ENCODE peak calls at places on chromosomes 3 and 15, in seven cellular contexts. D, A, C, X, E, M and T are unnamed samples.

GRCh38 chr3:9912294-9912935 is 4.5 kb upstream of the IL17RC start:
- DNase-seq in D (peak; percentile 70), A (peak; percentile 82), C (no peak), X (no peak), E (no peak), M (no peak), T (no peak)

GRCh38 chr3:97835761-97836160 is 13.9 kb downstream of the CRYBG3 start:
- DNase-seq in D (no peak), A (peak; percentile 80), C (no peak), X (no peak), E (no peak), M (no peak), T (no peak)

GRCh38 chr15:41940441-41940857 is 31.9 kb downstream of the EHD4 start:
- DNase-seq in D (peak; percentile 74), A (peak; percentile 87), C (no peak), X (no peak), E (no peak), M (no peak), T (no peak)

GRCh38 chr3:33058780-33059179 is 38.2 kb downstream of the GLB1 start:
- DNase-seq in D (no peak), A (no peak), C (no peak), X (no peak), E (no peak), M (no peak), T (no peak)

GRCh38 chr15:71962537-71962936 is 152.2 kb downstream of the NR2E3 start:
- DNase-seq in D (no peak), A (no peak), C (no peak), X (no peak), E (no peak), M (no peak), T (no peak)

GRCh38 chr15:74174216-74174965 is 881 bp downstream of the ISLR start:
- DNase-seq in D (peak; percentile 18), A (no peak), C (no peak), X (no peak), E (no peak), M (peak; percentile 35), T (no peak)

GRCh38 chr3:46456118-46456517 is 8.6 kb downstream of the LTF start:
- DNase-seq in D (no peak), A (no peak), C (no peak), X (no peak), E (no peak), M (peak; percentile 15), T (no peak)

GRCh38 chr3:100401674-100402036 is 316 bp downstream of the LNP1 start:
- DNase-seq in D (no peak), A (peak; percentile 56), C (peak; percentile 48), X (peak; percentile 75), E (no peak), M (no peak), T (no peak)

GRCh38 chr3:66386925-66387650 is 113.7 kb downstream of the LRIG1 start:
- DNase-seq in D (peak; percentile 76), A (peak; percentile 53), C (peak; percentile 69), X (no peak), E (no peak), M (no peak), T (no peak)

DNA sequence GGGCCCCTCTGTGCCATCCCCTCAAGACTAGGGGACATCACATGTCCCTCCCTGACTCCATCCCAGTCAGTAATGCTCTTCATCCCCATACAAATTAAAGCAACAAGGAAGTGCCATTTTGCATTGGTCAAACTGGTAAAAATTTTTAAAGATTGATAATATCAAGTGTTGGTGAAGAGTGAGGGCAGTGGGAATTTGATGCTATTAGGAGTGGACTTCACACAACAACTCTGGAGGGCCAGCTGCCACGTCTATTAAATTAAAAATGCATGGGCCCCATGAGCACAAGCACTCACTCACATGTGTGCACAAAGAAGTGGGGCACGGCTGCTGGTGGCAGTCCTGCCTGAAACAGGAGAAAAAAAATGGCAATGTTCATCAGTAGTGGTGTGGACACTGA is 47.8 kb downstream of the DNAJB8 start:
- DNase-seq in D (no peak), A (no peak), C (no peak), X (no peak), E (no peak), M (no peak), T (no peak)
- H2AK5ac ChIP-seq in D (no peak overlapping the region), A (no peak overlapping the region), C (no peak overlapping the region), X (no peak overlapping the region), E (no peak overlapping the region), M (no peak overlapping the region), T (no peak overlapping the region)

DNA sequence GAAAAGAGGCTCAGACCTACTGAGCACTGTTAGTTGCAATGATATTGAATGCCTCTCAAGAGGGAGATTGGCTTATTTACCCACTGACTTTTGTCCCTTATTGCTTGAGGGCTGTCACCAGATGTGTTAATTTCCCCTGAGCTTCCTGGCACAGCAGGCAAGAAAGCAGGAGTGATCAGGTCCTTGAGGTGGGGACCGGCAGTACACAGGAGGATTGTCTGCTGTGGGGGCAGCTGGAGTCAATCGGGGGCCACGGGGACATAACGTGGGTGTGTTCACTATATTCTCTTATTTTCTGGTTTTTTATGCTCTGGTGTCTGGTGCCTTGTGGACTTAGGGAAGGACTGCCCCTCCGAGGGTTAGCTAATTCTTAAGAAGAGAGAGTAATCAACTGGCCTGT is 44.7 kb downstream of the GASK1A start:
- DNase-seq in D (no peak), A (no peak), C (no peak), X (no peak), E (no peak), M (no peak), T (no peak)
- H2AK5ac ChIP-seq in D (no peak overlapping the region), A (no peak overlapping the region), C (no peak overlapping the region), X (no peak overlapping the region), E (no peak overlapping the region), M (no peak overlapping the region), T (no peak overlapping the region)

DNA sequence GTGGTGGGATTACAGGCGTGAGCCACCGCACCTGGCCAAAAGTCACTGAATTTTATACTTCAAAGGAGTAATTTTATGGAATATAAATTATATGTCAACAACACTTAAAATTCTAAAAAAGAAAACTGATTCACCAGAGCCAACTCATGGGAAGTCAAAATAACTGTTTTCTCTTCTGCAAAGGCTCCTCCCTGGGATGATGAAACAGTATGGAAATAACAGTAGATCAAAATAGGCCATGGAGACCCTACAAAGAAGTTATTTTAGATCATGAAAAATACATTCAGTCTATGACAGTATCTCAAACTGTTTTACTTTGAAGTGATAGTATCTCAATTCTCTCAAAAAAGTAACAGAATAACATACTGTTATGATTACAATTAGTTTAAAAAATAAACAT is 102.7 kb downstream of the IGSF11 start:
- DNase-seq in D (no peak), A (no peak), C (no peak), X (no peak), E (no peak), M (no peak), T (no peak)
- H2AK5ac ChIP-seq in D (no peak overlapping the region), A (no peak overlapping the region), C (no peak overlapping the region), X (no peak overlapping the region), E (no peak overlapping the region), M (no peak overlapping the region), T (no peak overlapping the region)

GRCh38 chr15:89068325-89068784 is 19.9 kb upstream of the ABHD2 start:
- DNase-seq in D (no peak), A (peak; percentile 98), C (no peak), X (no peak), E (no peak), M (no peak), T (no peak)
- H2AK5ac ChIP-seq in D (peak overlapping the region; percentile 21), A (peak overlapping the region; percentile 29), C (no peak overlapping the region), X (no peak overlapping the region), E (no peak overlapping the region), M (no peak overlapping the region), T (no peak overlapping the region)

DNA sequence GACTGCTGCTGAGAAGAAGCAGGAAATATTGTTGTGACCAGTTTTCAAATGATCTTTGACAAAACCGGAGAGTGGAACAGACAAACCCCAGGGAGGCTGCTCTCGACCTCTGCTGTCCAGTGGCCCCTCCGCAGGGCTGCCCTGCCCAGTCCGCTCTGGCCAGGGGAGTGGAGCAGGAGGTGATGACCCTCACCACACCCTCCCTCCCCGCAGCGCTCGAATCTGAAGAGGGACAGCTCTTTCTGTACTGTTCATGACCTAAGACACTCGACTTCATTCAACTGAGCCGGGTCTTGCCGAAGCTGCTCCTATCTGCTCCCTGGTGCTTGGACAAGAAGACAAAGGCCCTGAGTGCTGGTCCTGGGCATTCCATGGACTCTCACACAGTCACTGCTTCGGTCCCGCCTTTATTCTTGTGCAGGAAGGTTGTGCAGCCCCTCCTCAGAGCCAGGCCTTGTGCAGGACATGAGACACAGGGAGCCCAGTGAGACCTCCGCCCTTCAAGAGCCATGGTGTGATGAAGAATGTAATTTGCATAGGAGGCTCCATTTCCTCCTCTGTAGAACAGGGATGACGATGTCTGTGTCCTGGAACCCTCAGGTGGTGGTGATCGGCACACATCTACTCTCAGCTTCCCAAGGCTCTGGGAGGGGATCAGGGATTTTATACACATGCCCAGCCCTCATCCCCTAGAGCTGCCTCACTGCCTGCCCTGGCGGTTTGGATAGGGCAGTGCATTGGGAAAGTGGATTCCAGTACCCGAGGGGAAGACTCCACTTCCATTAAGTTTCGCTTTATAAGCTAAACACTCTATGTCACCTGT is 97.1 kb upstream of the PRR20G start:
- DNase-seq in D (no peak), A (no peak), C (no peak), X (peak; percentile 15), E (no peak), M (no peak), T (no peak)
- H2AK5ac ChIP-seq in D (no peak overlapping the region), A (no peak overlapping the region), C (no peak overlapping the region), X (no peak overlapping the region), E (peak overlapping the region; percentile 20), M (no peak overlapping the region), T (no peak overlapping the region)

GRCh38 chr3:142896201-142896755 is 7.4 kb upstream of the PCOLCE2 start:
- DNase-seq in D (peak; percentile 19), A (peak; percentile 57), C (peak; percentile 76), X (peak; percentile 41), E (no peak), M (no peak), T (no peak)
- H2AK5ac ChIP-seq in D (no peak overlapping the region), A (no peak overlapping the region), C (no peak overlapping the region), X (no peak overlapping the region), E (no peak overlapping the region), M (no peak overlapping the region), T (no peak overlapping the region)

GRCh38 chr3:1583044-1583443 is 490.2 kb downstream of the CNTN6 start:
- DNase-seq in D (no peak), A (no peak), C (no peak), X (no peak), E (no peak), M (no peak), T (no peak)

GRCh38 chr3:1591327-1592028 is 498.7 kb downstream of the CNTN6 start:
- DNase-seq in D (no peak), A (no peak), C (no peak), X (no peak), E (no peak), M (no peak), T (no peak)

GRCh38 chr3:1587426-1587825 is 494.6 kb downstream of the CNTN6 start:
- DNase-seq in D (no peak), A (no peak), C (no peak), X (no peak), E (no peak), M (no peak), T (no peak)
- H2AK5ac ChIP-seq in D (no peak overlapping the region), A (no peak overlapping the region), C (no peak overlapping the region), X (no peak overlapping the region), E (no peak overlapping the region), M (no peak overlapping the region), T (no peak overlapping the region)

DNA sequence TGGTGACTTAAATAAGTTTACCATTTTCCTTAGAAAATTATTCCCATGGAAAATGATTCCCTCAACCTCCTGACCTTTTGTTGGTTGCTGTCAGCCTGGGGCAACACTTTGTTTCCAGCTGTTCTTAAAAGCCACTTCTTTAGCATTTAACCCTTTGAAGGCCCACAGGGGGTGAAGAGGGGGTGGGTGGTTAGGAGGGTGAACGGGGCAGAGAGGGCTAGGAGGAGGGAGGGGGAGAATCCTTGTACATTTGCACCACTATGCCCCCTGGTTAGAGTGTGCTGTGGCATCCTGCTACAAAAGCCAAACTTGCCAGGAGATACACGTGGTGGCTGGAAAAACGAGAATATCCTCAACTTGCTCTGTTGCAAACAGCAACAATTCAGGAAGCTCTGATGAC is 273.2 kb upstream of the RGMA start:
- DNase-seq in D (no peak), A (no peak), C (no peak), X (peak; percentile 43), E (no peak), M (peak; percentile 69), T (no peak)
- H2AK5ac ChIP-seq in D (no peak overlapping the region), A (no peak overlapping the region), C (no peak overlapping the region), X (no peak overlapping the region), E (no peak overlapping the region), M (no peak overlapping the region), T (peak overlapping the region; percentile 65)